ENCODE peak calls at places on chromosomes 11 and 22, in eight cellular contexts. O is NAMALWA; L is activated CD8-positive, alpha-beta T cell treated with anti-CD3 and anti-CD28 coated beads, Interleukin-2, amount 10 ng/mL, durations not matched to agents 7 days and 5 days; Y is COR-L47; W is Jurkat, Clone E6-1; V is HTR-8/SVneo; B is H9; T is naive thymus-derived CD8-positive, alpha-beta T cell. C is an unnamed sample.

GRCh38 chr22:37179622-37180420 is 8.2 kb downstream of the C1QTNF6 start:
- DNase-seq in O (no peak), L (no peak), Y (no peak), W (no peak), V (no peak), B (no peak), T (no peak), C (no peak)

GRCh38 chr11:74179234-74180126 is 8.4 kb downstream of the PPME1 start:
- DNase-seq in O (no peak), L (no peak), Y (no peak), W (no peak), V (no peak), B (no peak), T (no peak), C (no peak)

GRCh38 chr22:49202226-49202625 is 625.4 kb downstream of the BRD1 start:
- DNase-seq in O (no peak), L (no peak), Y (no peak), W (no peak), V (no peak), B (peak; percentile 15), T (no peak), C (peak; percentile 43)

GRCh38 chr22:44351685-44352377 is 39.1 kb upstream of the SHISAL1 start:
- DNase-seq in O (no peak), L (peak; percentile 25), Y (peak; percentile 62), W (no peak), V (peak; percentile 87), B (peak; percentile 69), T (no peak), C (peak; percentile 96)

GRCh38 chr11:9943346-9944110 is 279.7 kb downstream of the SWAP70 start:
- DNase-seq in O (no peak), L (no peak), Y (no peak), W (no peak), V (no peak), B (no peak), T (no peak), C (no peak)

GRCh38 chr11:113505046-113505445 is 29.8 kb upstream of the DRD2 start:
- DNase-seq in O (no peak), L (no peak), Y (no peak), W (no peak), V (no peak), B (no peak), T (no peak), C (peak; percentile 55)

GRCh38 chr22:23192133-23192532 is 11.8 kb downstream of the BCR start:
- DNase-seq in O (no peak), L (no peak), Y (peak; percentile 61), W (no peak), V (no peak), B (no peak), T (no peak), C (no peak)

GRCh38 chr11:132278801-132279574 is 908.6 kb downstream of the NTM start:
- DNase-seq in O (peak; percentile 41), L (no peak), Y (peak; percentile 27), W (peak; percentile 12), V (no peak), B (no peak), T (no peak), C (no peak)

GRCh38 chr11:256952-257737 is 20.4 kb downstream of the PSMD13 start:
- DNase-seq in O (peak; percentile 30), L (no peak), Y (no peak), W (no peak), V (no peak), B (no peak), T (no peak), C (no peak)